ENCODE peak calls at places on chromosome 16, in seven cellular contexts. One of them, this sample, is unnamed.

GRCh38 chr16:51538707-51539604 is 387.9 kb upstream of the SALL1 start:
- DNase-seq in thoracic aorta: no peak
- DNase-seq in HS-27A: no peak
- DNase-seq in mammary epithelial cell: peak; percentile 92
- DNase-seq in left ventricle myocardium inferior: no peak
- DNase-seq in stromal cell of bone marrow: peak; percentile 21
- DNase-seq in lung: no peak
- DNase-seq in this sample: no peak

GRCh38 chr16:10031473-10031872 is 150.8 kb downstream of the GRIN2A start:
- DNase-seq in mammary epithelial cell: no peak
- DNase-seq in thoracic aorta: no peak
- DNase-seq in HS-27A: no peak
- DNase-seq in lung: no peak
- DNase-seq in left ventricle myocardium inferior: no peak
- DNase-seq in stromal cell of bone marrow: no peak
- DNase-seq in this sample: no peak

GRCh38 chr16:21943571-21943970 is 9.6 kb upstream of the UQCRC2 start:
- DNase-seq in mammary epithelial cell: no peak
- DNase-seq in thoracic aorta: no peak
- DNase-seq in lung: no peak
- DNase-seq in HS-27A: no peak
- DNase-seq in left ventricle myocardium inferior: no peak
- DNase-seq in stromal cell of bone marrow: no peak
- DNase-seq in this sample: no peak

GRCh38 chr16:14202697-14203096 is 131.6 kb downstream of the MRTFB start:
- DNase-seq in left ventricle myocardium inferior: no peak
- DNase-seq in HS-27A: no peak
- DNase-seq in mammary epithelial cell: peak; percentile 10
- DNase-seq in lung: no peak
- DNase-seq in thoracic aorta: no peak
- DNase-seq in stromal cell of bone marrow: no peak
- DNase-seq in this sample: no peak

GRCh38 chr16:1002399-1003161 is 21.0 kb downstream of the SOX8 start:
- DNase-seq in mammary epithelial cell: peak; percentile 69
- DNase-seq in thoracic aorta: no peak
- DNase-seq in stromal cell of bone marrow: peak; percentile 45
- DNase-seq in HS-27A: peak; percentile 38
- DNase-seq in lung: no peak
- DNase-seq in left ventricle myocardium inferior: no peak
- DNase-seq in this sample: peak; percentile 72

GRCh38 chr16:88306860-88307545 is 75.8 kb upstream of the ZNF469 start:
- DNase-seq in stromal cell of bone marrow: peak; percentile 86
- DNase-seq in thoracic aorta: no peak
- DNase-seq in mammary epithelial cell: peak; percentile 68
- DNase-seq in HS-27A: peak; percentile 75
- DNase-seq in lung: no peak
- DNase-seq in left ventricle myocardium inferior: peak; percentile 7
- DNase-seq in this sample: peak; percentile 33

GRCh38 chr16:68353366-68353765 is 42.5 kb downstream of the PRMT7 start:
- DNase-seq in lung: no peak
- DNase-seq in thoracic aorta: no peak
- DNase-seq in stromal cell of bone marrow: no peak
- DNase-seq in mammary epithelial cell: no peak
- DNase-seq in left ventricle myocardium inferior: no peak
- DNase-seq in HS-27A: no peak
- DNase-seq in this sample: no peak

GRCh38 chr16:8634991-8635736 is 13.7 kb downstream of the METTL22 start:
- DNase-seq in stromal cell of bone marrow: no peak
- DNase-seq in lung: no peak
- DNase-seq in left ventricle myocardium inferior: no peak
- DNase-seq in thoracic aorta: no peak
- DNase-seq in HS-27A: no peak
- DNase-seq in mammary epithelial cell: no peak
- DNase-seq in this sample: no peak

GRCh38 chr16:66717112-66717675 is 20.7 kb upstream of the CMTM4 start:
- DNase-seq in thoracic aorta: no peak
- DNase-seq in left ventricle myocardium inferior: peak; percentile 27
- DNase-seq in mammary epithelial cell: no peak
- DNase-seq in HS-27A: no peak
- DNase-seq in stromal cell of bone marrow: no peak
- DNase-seq in lung: no peak
- DNase-seq in this sample: peak; percentile 14

GRCh38 chr16:48963901-48964615 is 317.6 kb downstream of the CBLN1 start:
- DNase-seq in mammary epithelial cell: peak; percentile 89
- DNase-seq in left ventricle myocardium inferior: no peak
- DNase-seq in lung: no peak
- DNase-seq in HS-27A: peak; percentile 53
- DNase-seq in stromal cell of bone marrow: peak; percentile 25
- DNase-seq in thoracic aorta: no peak
- DNase-seq in this sample: no peak

GRCh38 chr16:10906914-10907756 is 30.1 kb downstream of the CIITA start:
- DNase-seq in mammary epithelial cell: no peak
- DNase-seq in left ventricle myocardium inferior: peak; percentile 59
- DNase-seq in stromal cell of bone marrow: no peak
- DNase-seq in thoracic aorta: no peak
- DNase-seq in lung: peak; percentile 46
- DNase-seq in HS-27A: no peak
- DNase-seq in this sample: no peak

GRCh38 chr16:49825006-49825405 is 30.9 kb downstream of the ZNF423 start:
- DNase-seq in left ventricle myocardium inferior: no peak
- DNase-seq in thoracic aorta: no peak
- DNase-seq in mammary epithelial cell: no peak
- DNase-seq in stromal cell of bone marrow: no peak
- DNase-seq in HS-27A: no peak
- DNase-seq in lung: no peak
- DNase-seq in this sample: no peak

GRCh38 chr16:85169333-85170065 is 57.2 kb upstream of the CIBAR2 start:
- DNase-seq in thoracic aorta: no peak
- DNase-seq in stromal cell of bone marrow: no peak
- DNase-seq in left ventricle myocardium inferior: no peak
- DNase-seq in lung: no peak
- DNase-seq in HS-27A: no peak
- DNase-seq in mammary epithelial cell: peak; percentile 27
- DNase-seq in this sample: no peak

GRCh38 chr16:27441998-27442397 is 40.0 kb downstream of the IL21R start:
- DNase-seq in thoracic aorta: no peak
- DNase-seq in HS-27A: no peak
- DNase-seq in left ventricle myocardium inferior: no peak
- DNase-seq in stromal cell of bone marrow: no peak
- DNase-seq in mammary epithelial cell: no peak
- DNase-seq in lung: no peak
- DNase-seq in this sample: no peak

GRCh38 chr16:54326266-54326662 is 39.7 kb upstream of the IRX3 start:
- DNase-seq in thoracic aorta: no peak
- DNase-seq in stromal cell of bone marrow: peak; percentile 82
- DNase-seq in HS-27A: peak; percentile 12
- DNase-seq in left ventricle myocardium inferior: no peak
- DNase-seq in lung: no peak
- DNase-seq in mammary epithelial cell: no peak
- DNase-seq in this sample: no peak

GRCh38 chr16:11010576-11011221 is 66.3 kb downstream of the CLEC16A start:
- DNase-seq in HS-27A: no peak
- DNase-seq in lung: no peak
- DNase-seq in mammary epithelial cell: no peak
- DNase-seq in thoracic aorta: no peak
- DNase-seq in stromal cell of bone marrow: no peak
- DNase-seq in left ventricle myocardium inferior: peak; percentile 65
- DNase-seq in this sample: no peak

GRCh38 chr16:46859719-46860152 is 24.4 kb upstream of the GPT2 start:
- DNase-seq in mammary epithelial cell: peak; percentile 95
- DNase-seq in lung: no peak
- DNase-seq in left ventricle myocardium inferior: no peak
- DNase-seq in HS-27A: peak; percentile 94
- DNase-seq in stromal cell of bone marrow: peak; percentile 85
- DNase-seq in thoracic aorta: no peak
- DNase-seq in this sample: peak; percentile 28

GRCh38 chr16:11797957-11798299 is 870 bp upstream of the ZC3H7A start:
- DNase-seq in mammary epithelial cell: no peak
- DNase-seq in lung: no peak
- DNase-seq in stromal cell of bone marrow: no peak
- DNase-seq in left ventricle myocardium inferior: no peak
- DNase-seq in HS-27A: no peak
- DNase-seq in thoracic aorta: no peak
- DNase-seq in this sample: no peak

GRCh38 chr16:67428146-67428731 is 2.7 kb upstream of the HSD11B2 start:
- DNase-seq in thoracic aorta: no peak
- DNase-seq in left ventricle myocardium inferior: peak; percentile 73
- DNase-seq in stromal cell of bone marrow: no peak
- DNase-seq in mammary epithelial cell: peak; percentile 39
- DNase-seq in HS-27A: no peak
- DNase-seq in lung: peak; percentile 68
- DNase-seq in this sample: peak; percentile 69

GRCh38 chr16:3138823-3139426 is 4.1 kb downstream of the ZNF213 start:
- DNase-seq in left ventricle myocardium inferior: no peak
- DNase-seq in stromal cell of bone marrow: no peak
- DNase-seq in HS-27A: no peak
- DNase-seq in mammary epithelial cell: no peak
- DNase-seq in lung: no peak
- DNase-seq in thoracic aorta: no peak
- DNase-seq in this sample: no peak

GRCh38 chr16:2500937-2501750 is 12.6 kb upstream of the ATP6V0C start:
- DNase-seq in lung: peak; percentile 83
- DNase-seq in stromal cell of bone marrow: no peak
- DNase-seq in left ventricle myocardium inferior: peak; percentile 87
- DNase-seq in mammary epithelial cell: peak; percentile 49
- DNase-seq in HS-27A: peak; percentile 19
- DNase-seq in thoracic aorta: peak; percentile 51
- DNase-seq in this sample: peak; percentile 84

GRCh38 chr16:75120253-75120652 is 3.7 kb upstream of the LDHD start:
- DNase-seq in HS-27A: no peak
- DNase-seq in lung: no peak
- DNase-seq in thoracic aorta: no peak
- DNase-seq in left ventricle myocardium inferior: no peak
- DNase-seq in stromal cell of bone marrow: no peak
- DNase-seq in mammary epithelial cell: no peak
- DNase-seq in this sample: no peak

GRCh38 chr16:1708768-1709180 is 2.8 kb downstream of the MAPK8IP3 start:
- DNase-seq in lung: no peak
- DNase-seq in mammary epithelial cell: no peak
- DNase-seq in thoracic aorta: no peak
- DNase-seq in HS-27A: no peak
- DNase-seq in stromal cell of bone marrow: no peak
- DNase-seq in left ventricle myocardium inferior: peak; percentile 62
- DNase-seq in this sample: no peak

GRCh38 chr16:8850279-8850885 is 18.4 kb downstream of the CARHSP1 start:
- DNase-seq in mammary epithelial cell: peak; percentile 80
- DNase-seq in stromal cell of bone marrow: peak; percentile 75
- DNase-seq in lung: no peak
- DNase-seq in left ventricle myocardium inferior: peak; percentile 60
- DNase-seq in HS-27A: no peak
- DNase-seq in thoracic aorta: no peak
- DNase-seq in this sample: no peak

GRCh38 chr16:68345351-68345810 is 34.6 kb downstream of the PRMT7 start:
- DNase-seq in stromal cell of bone marrow: no peak
- DNase-seq in left ventricle myocardium inferior: no peak
- DNase-seq in thoracic aorta: no peak
- DNase-seq in lung: no peak
- DNase-seq in HS-27A: no peak
- DNase-seq in mammary epithelial cell: no peak
- DNase-seq in this sample: no peak

GRCh38 chr16:63614421-63614820 is 1507.4 kb downstream of the CDH11 start:
- DNase-seq in thoracic aorta: no peak
- DNase-seq in stromal cell of bone marrow: peak; percentile 6
- DNase-seq in mammary epithelial cell: no peak
- DNase-seq in lung: no peak
- DNase-seq in HS-27A: no peak
- DNase-seq in left ventricle myocardium inferior: no peak
- DNase-seq in this sample: no peak

GRCh38 chr16:56317998-56318912 is 107.1 kb downstream of the AMFR start:
- DNase-seq in mammary epithelial cell: peak; percentile 73
- DNase-seq in stromal cell of bone marrow: peak; percentile 52
- DNase-seq in lung: peak; percentile 85
- DNase-seq in HS-27A: peak; percentile 33
- DNase-seq in thoracic aorta: peak; percentile 60
- DNase-seq in left ventricle myocardium inferior: peak; percentile 81
- DNase-seq in this sample: peak; percentile 73

GRCh38 chr16:66886346-66886745 is 6.0 kb downstream of the PDP2 start:
- DNase-seq in lung: no peak
- DNase-seq in mammary epithelial cell: no peak
- DNase-seq in left ventricle myocardium inferior: no peak
- DNase-seq in HS-27A: no peak
- DNase-seq in stromal cell of bone marrow: no peak
- DNase-seq in thoracic aorta: no peak
- DNase-seq in this sample: no peak

GRCh38 chr16:72027669-72028378 is 19.3 kb downstream of the DHODH start:
- DNase-seq in lung: no peak
- DNase-seq in thoracic aorta: no peak
- DNase-seq in mammary epithelial cell: no peak
- DNase-seq in HS-27A: no peak
- DNase-seq in stromal cell of bone marrow: no peak
- DNase-seq in left ventricle myocardium inferior: no peak
- DNase-seq in this sample: no peak

GRCh38 chr16:14278749-14279148 is 207.6 kb downstream of the MRTFB start:
- DNase-seq in left ventricle myocardium inferior: no peak
- DNase-seq in stromal cell of bone marrow: no peak
- DNase-seq in mammary epithelial cell: no peak
- DNase-seq in thoracic aorta: no peak
- DNase-seq in lung: no peak
- DNase-seq in HS-27A: no peak
- DNase-seq in this sample: no peak

GRCh38 chr16:62038225-62038624 is 2.0 kb upstream of the CDH8 start:
- DNase-seq in HS-27A: no peak
- DNase-seq in mammary epithelial cell: no peak
- DNase-seq in left ventricle myocardium inferior: no peak
- DNase-seq in thoracic aorta: no peak
- DNase-seq in lung: no peak
- DNase-seq in stromal cell of bone marrow: no peak
- DNase-seq in this sample: no peak

GRCh38 chr16:53952215-53953208 is 248.6 kb downstream of the FTO start:
- DNase-seq in stromal cell of bone marrow: no peak
- DNase-seq in lung: no peak
- DNase-seq in mammary epithelial cell: no peak
- DNase-seq in HS-27A: no peak
- DNase-seq in thoracic aorta: no peak
- DNase-seq in left ventricle myocardium inferior: no peak
- DNase-seq in this sample: no peak

GRCh38 chr16:23788653-23789052 is 33.8 kb downstream of the CHP2 start:
- DNase-seq in HS-27A: no peak
- DNase-seq in lung: no peak
- DNase-seq in thoracic aorta: no peak
- DNase-seq in left ventricle myocardium inferior: no peak
- DNase-seq in stromal cell of bone marrow: no peak
- DNase-seq in mammary epithelial cell: no peak
- DNase-seq in this sample: no peak

GRCh38 chr16:24967074-24967473 is 48.1 kb downstream of the ARHGAP17 start:
- DNase-seq in stromal cell of bone marrow: no peak
- DNase-seq in left ventricle myocardium inferior: no peak
- DNase-seq in mammary epithelial cell: no peak
- DNase-seq in thoracic aorta: no peak
- DNase-seq in lung: no peak
- DNase-seq in HS-27A: no peak
- DNase-seq in this sample: no peak

GRCh38 chr16:49332589-49333267 is 40.9 kb upstream of the C16orf78 start:
- DNase-seq in stromal cell of bone marrow: no peak
- DNase-seq in mammary epithelial cell: no peak
- DNase-seq in thoracic aorta: no peak
- DNase-seq in HS-27A: no peak
- DNase-seq in lung: peak; percentile 26
- DNase-seq in left ventricle myocardium inferior: no peak
- DNase-seq in this sample: no peak

GRCh38 chr16:54175552-54176375 is 110.8 kb downstream of the IRX3 start:
- DNase-seq in thoracic aorta: no peak
- DNase-seq in lung: no peak
- DNase-seq in HS-27A: no peak
- DNase-seq in left ventricle myocardium inferior: no peak
- DNase-seq in stromal cell of bone marrow: no peak
- DNase-seq in mammary epithelial cell: no peak
- DNase-seq in this sample: no peak

GRCh38 chr16:15593235-15593634 is 49.7 kb downstream of the MARF1 start:
- DNase-seq in thoracic aorta: no peak
- DNase-seq in HS-27A: no peak
- DNase-seq in stromal cell of bone marrow: no peak
- DNase-seq in mammary epithelial cell: no peak
- DNase-seq in left ventricle myocardium inferior: no peak
- DNase-seq in lung: no peak
- DNase-seq in this sample: no peak

GRCh38 chr16:85364323-85365040 is 248.6 kb upstream of the GSE1 start:
- DNase-seq in mammary epithelial cell: no peak
- DNase-seq in HS-27A: no peak
- DNase-seq in thoracic aorta: no peak
- DNase-seq in lung: no peak
- DNase-seq in left ventricle myocardium inferior: no peak
- DNase-seq in stromal cell of bone marrow: no peak
- DNase-seq in this sample: no peak